ENCODE peak calls at places on chromosomes 2 and 18, in nine cellular contexts. H is choroid plexus epithelial cell, D is right atrium auricular region, F is fibroblast of pulmonary artery, O is thyroid gland, X is spleen, G is left ventricle myocardium inferior, L is bronchial epithelial cell, P is cardiac fibroblast. T is an unnamed sample.

GRCh38 chr2:56801214-56801613 is 617.4 kb downstream of the CCDC85A start:
- DNase-seq in P (no peak), F (no peak), H (no peak), O (no peak), G (no peak), X (no peak), D (no peak), L (no peak), T (no peak)

GRCh38 chr2:104434363-104434792 is 419.5 kb upstream of the POU3F3 start:
- DNase-seq in O (peak), G (no peak), X (no peak), D (no peak), P (no peak), H (no peak), F (no peak), L (peak), T (peak)

GRCh38 chr18:37669991-37670534 is 104.5 kb upstream of the CELF4 start:
- DNase-seq in H (no peak), G (no peak), D (no peak), X (no peak), L (no peak), O (no peak), P (no peak), F (no peak), T (no peak)

GRCh38 chr2:119174216-119174992 is 15.9 kb upstream of the C1QL2 start:
- DNase-seq in O (peak), H (peak), D (no peak), P (peak), L (peak), X (peak), G (no peak), F (peak), T (no peak)

GRCh38 chr2:118834901-118835738 is 12.3 kb downstream of the EN1 start:
- DNase-seq in D (no peak), L (no peak), P (no peak), H (no peak), F (no peak), O (no peak), G (no peak), X (peak), T (no peak)

GRCh38 chr2:29010946-29011649 is 30.0 kb downstream of the TOGARAM2 start:
- DNase-seq in F (peak), D (no peak), O (no peak), G (peak), X (peak), P (peak), L (no peak), H (peak), T (peak)

GRCh38 chr2:127597046-127597983 is 48.6 kb upstream of the GPR17 start:
- DNase-seq in X (peak), F (no peak), H (no peak), D (no peak), P (no peak), G (no peak), L (no peak), O (no peak), T (no peak)

GRCh38 chr18:7624697-7625096 is 57.6 kb downstream of the PTPRM start:
- DNase-seq in P (no peak), F (no peak), X (no peak), O (no peak), H (no peak), L (no peak), D (no peak), G (no peak), T (no peak)

GRCh38 chr2:157853820-157854219 is 22.3 kb downstream of the ACVR1 start:
- DNase-seq in O (no peak), F (no peak), X (no peak), D (no peak), P (no peak), H (no peak), G (no peak), L (no peak), T (no peak)

GRCh38 chr2:47437287-47437686 is 34.3 kb downstream of the MSH2 start:
- DNase-seq in O (no peak), D (no peak), L (peak), X (no peak), F (peak), G (no peak), P (peak), H (peak), T (peak)

GRCh38 chr2:64017811-64018714 is 1.2 kb downstream of the VPS54 start:
- DNase-seq in F (peak), O (peak), G (no peak), H (peak), P (peak), D (no peak), L (peak), X (no peak), T (peak)

GRCh38 chr18:21914739-21915319 is 174.2 kb downstream of the MIB1 start:
- DNase-seq in P (peak), L (peak), D (no peak), F (peak), H (peak), G (no peak), O (no peak), X (no peak), T (peak)

GRCh38 chr2:34736482-34736881 is 1137.4 kb upstream of the FAM98A start:
- DNase-seq in O (no peak), X (no peak), P (no peak), F (no peak), H (no peak), D (no peak), G (no peak), L (no peak), T (no peak)

GRCh38 chr2:34734662-34735061 is 1135.6 kb upstream of the FAM98A start:
- DNase-seq in D (no peak), O (no peak), L (no peak), H (no peak), F (no peak), X (no peak), P (no peak), G (no peak), T (no peak)

GRCh38 chr2:34734042-34734441 is 1134.9 kb upstream of the FAM98A start:
- DNase-seq in L (no peak), G (no peak), D (no peak), O (no peak), H (no peak), F (no peak), P (no peak), X (no peak), T (no peak)

DNA sequence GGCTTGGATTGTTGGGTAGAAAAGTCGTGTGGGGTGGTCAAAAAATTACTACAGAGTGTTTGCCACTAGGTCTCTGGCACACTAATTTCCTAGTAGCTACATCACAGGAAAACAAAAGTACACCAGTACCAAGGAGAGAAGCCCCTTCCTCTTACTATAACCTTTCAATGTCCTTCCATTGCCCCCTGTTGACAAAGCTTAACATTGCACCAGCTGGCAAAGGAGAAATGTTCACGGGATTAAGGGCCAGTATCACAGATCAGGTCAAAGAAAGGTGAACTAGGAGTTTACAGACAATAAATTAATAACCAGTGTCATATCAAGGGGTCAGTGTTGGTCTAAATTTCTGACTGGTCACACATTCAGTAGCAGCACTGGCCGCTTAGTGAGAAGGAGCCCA is 1139.6 kb upstream of the FAM98A start:
- DNase-seq in O (no peak), H (no peak), G (no peak), X (no peak), P (no peak), L (no peak), D (no peak), F (no peak), T (no peak)
- TF ChIP-seq CTCF in O (no peak), H (no peak), G (no peak), X (no peak), P (no peak), L (no peak), D (no peak), F (no peak), T (no peak)

DNA sequence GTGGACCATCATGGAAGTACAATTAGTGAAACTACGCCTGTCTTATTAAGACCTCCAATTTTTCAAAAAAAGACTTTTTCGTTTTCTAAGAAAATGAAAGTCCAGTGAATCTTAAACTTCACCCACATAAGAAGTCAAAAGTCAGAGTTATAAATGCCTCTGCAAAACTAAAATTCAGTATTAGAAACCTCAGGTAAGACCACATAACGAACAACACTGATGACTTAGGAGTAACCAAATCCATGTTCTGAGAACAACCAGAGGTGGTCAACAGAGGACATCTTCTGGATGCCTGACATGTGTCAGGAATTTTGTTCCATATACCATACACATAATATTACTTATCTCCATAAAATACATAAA is 62.4 kb downstream of the RPL31 start:
- DNase-seq in G (no peak), O (no peak), H (no peak), D (no peak), F (no peak), L (no peak), X (no peak), P (no peak), T (no peak)
- H3K4me3 ChIP-seq in G (no peak), O (no peak), H (no peak), D (no peak), F (no peak), L (no peak), X (no peak), P (no peak), T (no peak)

DNA sequence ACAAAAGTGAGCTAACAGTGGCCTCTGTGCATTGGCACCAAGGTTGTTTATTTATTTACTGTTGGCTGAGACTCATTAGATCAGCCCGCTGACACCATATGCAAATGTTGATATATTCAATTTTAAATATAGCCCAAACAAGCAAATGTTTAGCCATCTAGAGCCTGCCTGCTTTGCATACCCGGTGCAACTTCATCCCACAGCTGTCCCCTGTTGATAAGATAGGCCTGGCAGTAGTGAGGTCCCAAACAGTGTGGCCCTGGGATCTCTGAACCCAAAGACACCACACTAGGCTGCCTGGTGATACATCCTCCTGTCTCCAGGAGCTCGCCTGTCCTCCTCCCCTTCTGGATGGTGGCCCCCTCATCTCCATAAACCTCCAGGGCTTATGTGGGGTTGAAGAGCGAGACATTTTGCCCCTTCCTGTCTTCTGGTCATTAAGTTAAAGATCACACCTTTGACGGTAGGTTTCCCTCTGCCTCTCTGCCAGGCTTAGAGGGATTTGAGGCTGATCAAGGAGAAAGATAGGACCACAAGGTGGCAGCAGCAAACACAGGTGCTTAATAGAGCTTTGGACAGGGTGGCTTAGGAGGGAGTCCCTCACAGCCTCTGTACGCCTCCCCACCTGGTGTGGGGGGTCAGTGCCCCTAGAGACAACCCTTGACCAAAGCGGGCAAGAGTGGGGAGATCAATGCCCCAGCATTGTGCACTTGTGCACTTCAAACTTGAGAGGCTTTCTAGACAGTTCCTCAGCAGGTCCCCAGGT is 23.7 kb upstream of the MYO5B start:
- DNase-seq in G (no peak), F (peak), P (peak), X (no peak), H (peak), D (no peak), O (peak), L (peak), T (peak)
- TF ChIP-seq CTCF in G (peak), F (peak), P (peak), X (peak), H (peak), D (peak), O (no peak), L (peak), T (peak)

GRCh38 chr2:110116033-110116710 is 550 bp upstream of the MALL start:
- DNase-seq in F (peak), H (peak), P (peak), X (no peak), L (peak), G (no peak), O (peak), D (peak), T (peak)

GRCh38 chr2:110114801-110115200 is 821 bp downstream of the MALL start:
- DNase-seq in G (no peak), P (no peak), D (no peak), O (no peak), F (no peak), L (peak), H (no peak), X (no peak), T (peak)

GRCh38 chr2:110114007-110114591 is 1.5 kb downstream of the MALL start:
- DNase-seq in P (no peak), X (no peak), G (no peak), H (no peak), L (peak), O (peak), F (no peak), D (no peak), T (peak)

GRCh38 chr2:110120171-110121051 is 4.8 kb upstream of the MALL start:
- DNase-seq in D (no peak), P (peak), O (peak), F (no peak), L (no peak), X (no peak), G (no peak), H (no peak), T (no peak)

DNA sequence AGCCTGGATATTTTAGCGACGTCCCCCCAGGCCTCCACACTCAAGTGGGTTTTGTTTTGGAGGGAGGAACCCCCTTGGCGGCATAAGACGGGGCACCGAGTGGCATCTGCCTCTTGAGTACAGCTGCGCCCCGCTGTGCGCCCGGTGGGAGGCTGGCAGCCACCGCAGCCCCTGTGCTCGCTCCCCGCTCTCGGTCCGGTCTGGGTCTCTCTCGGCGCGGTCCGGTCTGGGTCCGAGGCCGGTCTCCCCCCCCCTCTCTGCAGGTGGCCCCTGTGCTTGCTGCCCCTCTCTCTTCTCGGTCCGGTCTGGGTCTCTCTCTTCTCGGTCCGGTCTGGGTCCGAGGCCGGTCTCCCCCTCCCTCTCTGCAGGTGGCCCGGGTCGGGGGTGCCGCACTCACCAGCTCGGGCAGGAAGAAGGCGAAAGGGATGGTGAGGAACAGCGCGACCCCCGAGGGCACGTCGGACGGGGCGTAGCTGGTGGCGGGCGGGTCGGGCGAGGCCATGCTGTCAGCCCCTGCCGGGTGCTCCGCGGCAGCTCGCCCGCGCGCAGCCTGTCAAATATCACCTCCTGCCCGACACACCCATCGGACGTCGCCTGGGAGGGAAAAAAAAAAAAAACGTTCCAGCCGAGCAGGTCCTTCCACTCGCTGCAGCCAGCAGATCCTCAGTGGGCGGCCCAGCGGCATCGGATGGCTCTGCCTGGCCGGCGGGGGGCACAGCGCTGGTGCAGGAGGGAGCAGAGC is at the start of gene MALL:
- DNase-seq in F (no peak), X (no peak), G (no peak), L (peak), D (no peak), P (peak), O (peak), H (no peak), T (peak)
- H3K4me3 ChIP-seq in F (peak), X (no peak), G (peak), L (peak), D (peak), P (peak), O (peak), H (peak), T (peak)

GRCh38 chr18:31687016-31687415 is 2.6 kb upstream of the B4GALT6 start:
- DNase-seq in D (no peak), L (no peak), G (no peak), O (no peak), H (no peak), F (no peak), X (no peak), P (no peak), T (no peak)

GRCh38 chr18:31684279-31685096 is at the start of gene B4GALT6:
- DNase-seq in D (no peak), F (peak), H (peak), G (no peak), P (peak), O (peak), X (peak), L (no peak), T (peak)

GRCh38 chr18:31683968-31684278 is 458 bp downstream of the B4GALT6 start:
- DNase-seq in L (peak), G (no peak), X (no peak), H (no peak), F (no peak), D (no peak), P (no peak), O (no peak), T (peak)

GRCh38 chr18:31686572-31686971 is 2.2 kb upstream of the B4GALT6 start:
- DNase-seq in P (no peak), H (no peak), L (no peak), X (no peak), F (no peak), G (no peak), O (no peak), D (no peak), T (no peak)

DNA sequence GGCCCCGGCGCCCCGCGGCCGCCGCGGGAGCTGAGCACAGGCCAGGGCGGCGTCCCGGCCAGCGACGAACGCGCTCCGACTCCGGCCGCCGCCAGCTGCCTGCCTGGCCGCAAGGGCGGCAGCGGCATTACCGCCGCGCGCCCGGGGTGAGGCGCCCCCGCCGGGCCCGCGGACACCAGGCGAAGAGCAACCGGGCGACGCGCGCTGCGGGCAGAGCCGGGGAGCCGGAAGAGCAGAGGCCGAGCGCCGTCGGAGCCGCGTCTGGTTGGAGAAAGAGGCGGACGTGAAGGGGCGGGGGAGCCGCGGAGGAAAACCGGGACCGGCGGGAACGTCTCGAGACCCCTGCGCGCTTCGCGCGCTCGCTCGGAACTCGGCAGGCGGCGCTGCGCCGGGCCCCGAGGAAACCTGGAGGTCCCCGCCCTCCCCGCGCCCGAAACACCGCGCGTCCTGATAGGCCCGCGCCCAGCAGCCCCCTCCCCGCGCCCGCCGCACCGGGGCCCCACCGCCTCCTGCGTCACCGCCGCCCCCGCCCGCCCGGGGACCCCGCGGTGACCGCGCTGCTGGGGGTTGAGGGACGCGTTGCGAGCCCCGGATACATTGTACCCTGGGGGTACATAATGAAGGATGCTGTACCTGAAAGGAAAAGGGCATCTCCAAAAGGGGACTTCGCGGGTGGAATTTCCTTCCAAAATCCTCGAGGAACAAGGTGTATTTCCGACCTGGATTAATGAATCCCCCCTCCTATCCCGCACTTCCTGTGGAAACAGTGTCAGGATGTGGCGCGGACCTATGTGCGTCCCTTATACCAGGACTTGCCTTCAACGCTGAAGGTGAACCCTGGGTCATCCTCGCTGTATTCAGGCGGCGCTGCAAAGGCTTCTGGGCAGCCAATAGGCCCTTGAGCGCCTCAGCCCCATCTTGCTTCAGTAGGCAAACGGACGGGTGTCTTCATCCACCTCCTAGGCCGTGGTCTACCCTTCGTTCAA is 1.0 kb upstream of the B4GALT6 start:
- DNase-seq in X (peak), O (peak), D (no peak), G (peak), L (peak), P (peak), F (peak), H (peak), T (peak)
- TF ChIP-seq CTCF in X (peak), O (no peak), D (peak), G (peak), L (peak), P (peak), F (peak), H (peak), T (peak)

GRCh38 chr2:115165529-115166109 is 723.2 kb downstream of the DPP10 start:
- DNase-seq in G (no peak), D (no peak), P (peak), H (peak), F (peak), X (no peak), L (peak), O (no peak), T (peak)

GRCh38 chr2:115162454-115163293 is 720.2 kb downstream of the DPP10 start:
- DNase-seq in P (no peak), D (no peak), G (no peak), F (no peak), L (no peak), X (no peak), O (peak), H (no peak), T (no peak)

GRCh38 chr2:115160523-115161521 is 718.4 kb downstream of the DPP10 start:
- DNase-seq in F (no peak), X (no peak), P (no peak), O (peak), D (no peak), L (no peak), H (no peak), G (no peak), T (no peak)

GRCh38 chr2:115163572-115163971 is 721.1 kb downstream of the DPP10 start:
- DNase-seq in O (no peak), D (no peak), F (no peak), G (no peak), H (no peak), P (no peak), X (no peak), L (no peak), T (no peak)

GRCh38 chr2:115161531-115162453 is 719.4 kb downstream of the DPP10 start:
- DNase-seq in O (peak), F (no peak), D (no peak), L (no peak), X (no peak), G (no peak), P (no peak), H (no peak), T (no peak)
- H3K4me3 ChIP-seq in O (no peak), F (no peak), D (no peak), L (no peak), X (no peak), G (peak), P (no peak), H (no peak), T (no peak)

GRCh38 chr2:61176755-61177726 is 15.1 kb downstream of the C2orf74 start:
- DNase-seq in X (peak), P (peak), D (peak), H (peak), F (peak), O (peak), G (peak), L (peak), T (peak)
- TF ChIP-seq CTCF in X (no peak), P (no peak), D (peak), H (no peak), F (no peak), O (no peak), G (no peak), L (no peak), T (no peak)

GRCh38 chr2:120177973-120178372 is 45.2 kb downstream of the TMEM185B start:
- DNase-seq in O (no peak), P (no peak), X (peak), D (no peak), L (peak), F (no peak), G (no peak), H (no peak), T (no peak)
- H3K4me3 ChIP-seq in O (no peak), P (no peak), X (no peak), D (no peak), L (peak), F (no peak), G (no peak), H (no peak), T (no peak)

T was measured in astrocyte of the spinal cord.